ENCODE peak calls at places on chromosomes 1 and 21, in four cellular contexts. K, Q, B and E are unnamed samples.

GRCh38 chr1:154992721-154993571 is 440 bp upstream of the LENEP start:
- DNase-seq in K (peak; percentile 58), Q (no peak), B (no peak), E (no peak)

GRCh38 chr1:164692420-164692819 is 133.4 kb downstream of the PBX1 start:
- DNase-seq in K (no peak), Q (no peak), B (no peak), E (no peak)

GRCh38 chr1:32892368-32893197 is 6.3 kb downstream of the HPCA start:
- DNase-seq in K (peak; percentile 93), Q (no peak), B (no peak), E (peak; percentile 65)

GRCh38 chr1:91511386-91511785 is 10.7 kb downstream of the CDC7 start:
- DNase-seq in K (no peak), Q (no peak), B (peak; percentile 35), E (no peak)

GRCh38 chr1:68346192-68346808 is 103.5 kb downstream of the RPE65 start:
- DNase-seq in K (no peak), Q (no peak), B (peak; percentile 4), E (peak; percentile 33)

GRCh38 chr21:28776251-28776650 is 216.4 kb downstream of the LTN1 start:
- DNase-seq in K (no peak), Q (no peak), B (no peak), E (no peak)

GRCh38 chr1:61142726-61143500 is 60.6 kb downstream of the NFIA start:
- DNase-seq in K (no peak), Q (no peak), B (no peak), E (no peak)

GRCh38 chr1:29356663-29357062 is 120.3 kb downstream of the PTPRU start:
- DNase-seq in K (peak; percentile 72), Q (no peak), B (no peak), E (no peak)

GRCh38 chr1:88608139-88608943 is 75.7 kb upstream of the PKN2 start:
- DNase-seq in K (no peak), Q (no peak), B (peak; percentile 22), E (no peak)

GRCh38 chr1:74038042-74038441 is 159.9 kb downstream of the LRRIQ3 start:
- DNase-seq in K (no peak), Q (no peak), B (no peak), E (no peak)

GRCh38 chr1:24544239-24544638 is 11.6 kb upstream of the NCMAP start:
- DNase-seq in K (no peak), Q (no peak), B (no peak), E (no peak)

GRCh38 chr21:34596561-34597271 is 18.2 kb downstream of the RCAN1 start:
- DNase-seq in K (peak; percentile 27), Q (no peak), B (no peak), E (no peak)

GRCh38 chr1:156075158-156075557 is 7.1 kb downstream of the MEX3A start:
- DNase-seq in K (no peak), Q (no peak), B (no peak), E (no peak)

GRCh38 chr1:64087768-64088167 is 115.7 kb upstream of the UBE2U start:
- DNase-seq in K (no peak), Q (no peak), B (no peak), E (no peak)

GRCh38 chr1:209527993-209528392 is 55.5 kb upstream of the CAMK1G start:
- DNase-seq in K (no peak), Q (no peak), B (peak; percentile 6), E (no peak)

GRCh38 chr1:147618077-147618569 is 52.2 kb downstream of the ACP6 start:
- DNase-seq in K (no peak), Q (no peak), B (no peak), E (no peak)

GRCh38 chr1:14255711-14256110 is 342.8 kb upstream of the KAZN start:
- DNase-seq in K (no peak), Q (no peak), B (no peak), E (no peak)

GRCh38 chr1:24805534-24806301 is 60.5 kb downstream of the CLIC4 start:
- DNase-seq in K (no peak), Q (no peak), B (no peak), E (no peak)

GRCh38 chr1:199042193-199042592 is 403.4 kb downstream of the PTPRC start:
- DNase-seq in K (no peak), Q (no peak), B (no peak), E (no peak)

GRCh38 chr1:199044191-199044590 is 405.4 kb downstream of the PTPRC start:
- DNase-seq in K (no peak), Q (no peak), B (no peak), E (no peak)

GRCh38 chr1:199041173-199041914 is 402.5 kb downstream of the PTPRC start:
- DNase-seq in K (no peak), Q (peak; percentile 94), B (no peak), E (no peak)

GRCh38 chr1:199046618-199047017 is 407.8 kb downstream of the PTPRC start:
- DNase-seq in K (no peak), Q (no peak), B (no peak), E (no peak)
- TF ChIP-seq SUZ12 in K (no peak), Q (no peak), B (no peak), E (no peak)

GRCh38 chr1:205350626-205351235 is 6.0 kb downstream of the KLHDC8A start:
- DNase-seq in K (no peak), Q (no peak), B (peak; percentile 18), E (peak; percentile 77)

GRCh38 chr1:205348559-205349477 is 7.9 kb downstream of the KLHDC8A start:
- DNase-seq in K (no peak), Q (no peak), B (no peak), E (no peak)

GRCh38 chr1:205346956-205347574 is 9.7 kb downstream of the KLHDC8A start:
- DNase-seq in K (no peak), Q (no peak), B (no peak), E (no peak)

GRCh38 chr1:205351984-205352713 is 4.6 kb downstream of the KLHDC8A start:
- DNase-seq in K (peak; percentile 67), Q (no peak), B (peak; percentile 12), E (no peak)

DNA sequence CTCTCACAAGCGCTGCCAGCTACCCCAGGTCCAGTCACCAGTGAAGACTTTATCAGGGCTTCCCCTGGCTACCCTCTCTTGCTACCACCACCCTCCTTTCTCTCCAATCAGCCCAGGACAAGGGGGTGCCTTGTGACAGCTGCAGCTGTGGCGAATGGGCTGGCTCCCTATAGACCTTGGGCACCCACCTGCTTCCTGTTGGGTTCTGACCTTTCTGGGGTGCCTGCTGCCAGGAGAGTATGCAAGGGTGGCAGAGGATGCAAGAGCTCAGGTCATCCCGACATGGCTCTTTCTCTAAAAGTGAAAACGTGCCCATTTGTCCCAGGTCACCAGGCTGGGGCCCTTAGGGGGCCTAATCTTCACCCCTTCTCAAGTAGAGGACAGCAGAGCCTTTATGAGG is 6.6 kb downstream of the KLHDC8A start:
- DNase-seq in K (no peak), Q (no peak), B (no peak), E (no peak)
- H3K9ac ChIP-seq in K (no peak overlapping the region), Q (no peak overlapping the region), B (no peak overlapping the region), E (peak overlapping the region; percentile 79)

DNA sequence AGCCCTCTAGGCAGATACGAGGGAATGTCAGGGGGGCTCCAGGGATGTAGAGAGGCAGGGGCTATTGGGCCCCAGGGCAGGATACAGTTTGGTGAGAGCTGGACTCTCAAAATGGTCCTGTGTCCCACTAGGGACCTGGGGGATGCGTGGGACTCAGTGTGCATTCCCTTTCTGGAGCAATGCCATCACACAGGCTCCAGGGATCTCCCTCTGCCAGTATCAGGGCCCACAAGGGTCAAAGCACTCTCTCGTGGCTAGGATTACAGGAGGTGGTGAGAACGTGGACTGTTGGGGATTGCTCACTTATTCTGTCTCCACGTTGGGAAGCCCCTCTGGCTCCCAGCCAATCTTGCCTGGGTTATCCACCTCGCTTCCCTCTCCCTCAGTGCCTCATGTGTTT is 25.8 kb downstream of the KIAA0319L start:
- DNase-seq in K (no peak), Q (no peak), B (no peak), E (no peak)
- H3K9me3 ChIP-seq in K (peaks cover 3% of the 10 kb centered on the region), Q (peaks cover 43% of the 10 kb centered on the region), B (no peaks in the 10 kb centered on the region), E (peaks cover 40% of the 10 kb centered on the region)

GRCh38 chr1:12272770-12273169 is 42.9 kb downstream of the VPS13D start:
- DNase-seq in K (no peak), Q (no peak), B (no peak), E (no peak)

GRCh38 chr1:12278998-12279397 is 49.2 kb downstream of the VPS13D start:
- DNase-seq in K (no peak), Q (no peak), B (no peak), E (no peak)

GRCh38 chr1:12276225-12276624 is 46.4 kb downstream of the VPS13D start:
- DNase-seq in K (peak; percentile 67), Q (no peak), B (peak; percentile 32), E (peak; percentile 42)

GRCh38 chr1:12271033-12271432 is 41.2 kb downstream of the VPS13D start:
- DNase-seq in K (no peak), Q (no peak), B (no peak), E (no peak)

DNA sequence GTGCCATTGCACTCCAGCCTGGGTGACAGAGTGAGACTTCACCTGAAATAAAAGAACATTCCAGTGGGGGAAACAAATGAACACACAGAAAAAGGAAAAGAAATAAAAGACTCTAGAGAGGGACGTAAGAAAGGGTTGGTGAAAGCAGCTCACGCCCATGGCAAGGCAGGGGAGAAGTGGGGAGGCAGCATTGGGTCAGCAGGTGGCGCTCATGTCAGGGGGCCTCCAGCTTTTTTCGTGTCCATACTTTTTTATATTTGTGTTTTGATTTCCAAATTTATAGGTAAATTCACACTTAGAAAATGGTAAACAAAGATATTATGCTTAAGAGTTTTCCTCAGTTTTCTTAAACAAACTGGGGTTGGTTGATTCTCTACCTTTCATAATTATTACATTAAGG is 45.5 kb downstream of the VPS13D start:
- DNase-seq in K (peak; percentile 75), Q (no peak), B (peak; percentile 6), E (peak; percentile 8)
- TF ChIP-seq SUZ12 in K (no peak), Q (no peak), B (no peak), E (no peak)

GRCh38 chr1:171802207-171802606 is 20.7 kb downstream of the METTL13 start:
- DNase-seq in K (no peak), Q (no peak), B (no peak), E (no peak)

GRCh38 chr1:171803461-171804022 is 22.1 kb downstream of the METTL13 start:
- DNase-seq in K (no peak), Q (no peak), B (no peak), E (no peak)

GRCh38 chr1:171807547-171807946 is 26.1 kb downstream of the METTL13 start:
- DNase-seq in K (no peak), Q (no peak), B (no peak), E (no peak)

GRCh38 chr1:171803056-171803455 is 21.6 kb downstream of the METTL13 start:
- DNase-seq in K (no peak), Q (no peak), B (no peak), E (no peak)

GRCh38 chr1:171805395-171806115 is 24.1 kb downstream of the METTL13 start:
- DNase-seq in K (no peak), Q (no peak), B (no peak), E (no peak)
- H3K9ac ChIP-seq in K (no peak overlapping the region), Q (no peak overlapping the region), B (no peak overlapping the region), E (no peak overlapping the region)

DNA sequence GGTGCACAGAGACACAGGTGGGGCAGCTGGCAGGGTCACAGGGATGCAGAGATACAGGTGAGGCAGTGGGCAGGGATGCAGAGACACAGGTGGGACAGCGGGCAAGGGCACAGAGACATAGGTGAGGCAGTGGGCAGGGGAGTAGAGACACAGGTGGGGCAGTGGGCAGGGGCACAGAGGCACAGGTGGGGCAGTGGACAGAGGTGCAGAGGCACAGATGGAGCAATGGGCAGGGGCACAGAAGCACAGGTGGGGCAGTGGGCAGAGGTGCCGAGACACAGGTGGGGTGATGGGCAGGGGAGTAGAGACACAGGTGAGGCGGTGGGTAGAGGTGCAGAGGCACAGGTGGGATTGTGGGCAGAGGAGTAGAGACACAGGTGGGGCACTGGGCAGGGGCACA is 117.3 kb upstream of the KLHDC7A start:
- DNase-seq in K (no peak), Q (no peak), B (no peak), E (no peak)
- H3K9me3 ChIP-seq in K (no peaks in the 10 kb centered on the region), Q (no peaks in the 10 kb centered on the region), B (no peaks in the 10 kb centered on the region), E (no peaks in the 10 kb centered on the region)